ENCODE peak calls at places on chromosomes 3 and 15, in seven cellular contexts. R is bronchial epithelial cell, L is ascending aorta, Q is cardiac muscle cell, Z is mesendoderm, V is HL-60, U is fibroblast of lung. F is an unnamed sample. For H3K27me3, the result is how much of the 10 kb centered on the place peaks cover.

GRCh38 chr3:182212479-182213076 is 500.9 kb downstream of the SOX2 start:
- DNase-seq in R (peak), L (no peak), Q (no peak), Z (peak), V (no peak), U (peak), F (no peak)

GRCh38 chr3:43406637-43407023 is 120.3 kb downstream of the SNRK start:
- DNase-seq in R (no peak), L (no peak), Q (no peak), Z (no peak), V (no peak), U (no peak), F (no peak)

GRCh38 chr15:76293361-76293760 is 17.9 kb downstream of the ETFA start:
- DNase-seq in R (peak), L (no peak), Q (no peak), Z (no peak), V (no peak), U (no peak), F (no peak)

GRCh38 chr3:141945726-141946125 is 69.3 kb downstream of the ATP1B3 start:
- DNase-seq in R (no peak), L (no peak), Q (no peak), Z (no peak), V (no peak), U (no peak), F (no peak)

GRCh38 chr3:178949896-178950295 is 121.7 kb downstream of the ZMAT3 start:
- DNase-seq in R (peak), L (no peak), Q (no peak), Z (no peak), V (no peak), U (no peak), F (no peak)

GRCh38 chr3:168044049-168044448 is 51.7 kb downstream of the GOLIM4 start:
- DNase-seq in R (no peak), L (no peak), Q (no peak), Z (no peak), V (no peak), U (no peak), F (no peak)

GRCh38 chr15:43370310-43370974 is 401 bp downstream of the ZSCAN29 start:
- DNase-seq in R (peak), L (peak), Q (peak), Z (peak), V (no peak), U (peak), F (peak)

GRCh38 chr15:92315595-92316211 is 78.0 kb upstream of the ST8SIA2 start:
- DNase-seq in R (no peak), L (no peak), Q (peak), Z (no peak), V (no peak), U (no peak), F (no peak)

GRCh38 chr3:51792206-51792605 is 13.2 kb upstream of the IQCF6 start:
- DNase-seq in R (no peak), L (no peak), Q (no peak), Z (no peak), V (no peak), U (no peak), F (no peak)

GRCh38 chr3:185995352-185995751 is 57.5 kb upstream of the TRA2B start:
- DNase-seq in R (peak), L (no peak), Q (no peak), Z (no peak), V (no peak), U (peak), F (no peak)

GRCh38 chr3:132654190-132654589 is 5.4 kb downstream of the ACAD11 start:
- DNase-seq in R (no peak), L (no peak), Q (no peak), Z (peak), V (no peak), U (no peak), F (no peak)

DNA sequence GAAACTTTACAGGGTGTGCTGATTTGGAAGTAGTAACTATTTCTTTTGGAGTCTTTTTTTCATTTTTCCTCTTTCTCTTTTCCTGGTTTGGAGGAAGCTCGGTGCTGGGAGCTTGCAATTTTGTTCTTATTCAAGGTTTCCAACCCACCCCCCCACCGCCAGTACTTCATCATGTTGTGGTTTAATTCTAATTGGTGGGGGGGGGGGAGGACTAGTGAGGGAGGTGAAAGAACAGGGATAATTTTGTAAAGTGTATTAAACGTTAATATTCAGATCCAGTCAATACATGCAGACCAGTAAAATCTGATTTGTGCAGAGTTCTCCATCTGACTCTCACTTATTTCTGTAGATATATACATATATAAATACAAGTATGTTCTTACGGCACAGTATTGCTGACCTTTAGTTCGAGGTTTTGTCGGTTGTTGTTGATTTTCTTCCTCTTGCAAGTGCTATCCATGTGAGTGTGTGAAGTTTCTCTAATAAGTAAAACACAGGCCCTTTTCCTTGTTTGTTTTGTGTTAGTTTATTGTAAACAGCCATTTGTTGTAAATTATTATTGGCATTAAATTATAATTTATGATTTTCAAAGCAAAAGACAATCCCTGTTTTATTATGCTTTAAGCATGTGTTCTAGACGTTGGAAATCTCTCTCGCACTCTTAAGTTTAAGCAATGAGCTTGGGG is 9.3 kb downstream of the NR2F2 start:
- DNase-seq in R (no peak), L (no peak), Q (no peak), Z (no peak), V (no peak), U (peak), F (no peak)
- H3K4me3 ChIP-seq in R (peak), L (peak), Q (peak), Z (no peak), V (peak), U (peak), F (peak)

GRCh38 chr3:134161817-134162396 is 88.8 kb downstream of the RYK start:
- DNase-seq in R (no peak), L (no peak), Q (no peak), Z (peak), V (no peak), U (no peak), F (no peak)
- H3K27me3 ChIP-seq in R (under half), L (under half), Q (under half), Z (under half), V (under half), U (under half), F (under half)

DNA sequence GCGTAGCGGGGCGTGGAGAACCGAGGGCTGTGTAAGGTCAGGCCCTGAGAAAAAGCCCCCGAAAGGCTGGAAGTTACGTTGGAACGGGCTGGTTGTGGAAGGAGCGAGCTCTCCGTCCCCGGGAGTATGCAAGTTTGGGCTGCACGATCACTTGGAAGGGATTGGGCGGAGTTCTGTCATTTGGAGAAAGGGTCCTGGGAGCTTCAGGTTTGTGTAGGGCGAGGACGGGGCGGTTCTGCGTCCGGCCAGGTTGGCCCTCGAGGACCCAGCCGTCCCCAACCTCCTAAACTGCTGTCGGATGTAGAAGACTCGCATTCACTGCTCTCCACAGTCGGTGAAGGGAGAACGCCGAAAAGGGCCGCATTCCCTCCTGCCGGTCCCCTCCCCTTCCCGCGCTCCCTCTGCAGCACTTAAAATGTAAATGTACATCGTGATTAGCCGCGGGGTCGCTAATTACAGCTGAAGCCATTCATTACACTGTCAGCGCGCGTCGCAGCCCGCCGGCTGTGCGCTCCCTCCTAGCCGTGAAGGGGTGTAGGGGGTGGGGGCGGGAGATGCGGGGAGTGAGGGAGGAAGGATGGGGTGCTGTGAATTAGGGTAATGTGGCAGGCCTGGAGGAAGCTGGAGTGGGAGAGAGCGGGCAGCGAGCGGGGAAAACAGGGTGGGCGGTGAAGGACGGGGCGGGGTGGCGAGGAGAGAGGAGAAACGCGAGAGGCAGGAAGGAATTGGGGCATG is 2.5 kb upstream of the RPP25 start:
- DNase-seq in R (no peak), L (no peak), Q (no peak), Z (peak), V (no peak), U (no peak), F (no peak)
- H3K4me3 ChIP-seq in R (peak), L (peak), Q (peak), Z (no peak), V (no peak), U (peak), F (peak)

GRCh38 chr3:127255516-127255915 is 32.3 kb downstream of the PRR20G start:
- DNase-seq in R (no peak), L (no peak), Q (no peak), Z (no peak), V (no peak), U (no peak), F (no peak)
- H3K27me3 ChIP-seq in R (under half), L (under half), Q (under half), Z (under half), V (under half), U (under half), F (under half)

GRCh38 chr3:23764407-23764806 is 41.3 kb upstream of the UBE2E1 start:
- DNase-seq in R (no peak), L (no peak), Q (no peak), Z (no peak), V (no peak), U (no peak), F (no peak)

GRCh38 chr3:23761440-23761896 is 44.3 kb upstream of the UBE2E1 start:
- DNase-seq in R (peak), L (no peak), Q (peak), Z (peak), V (no peak), U (peak), F (no peak)

GRCh38 chr3:23762214-23763039 is 43.3 kb upstream of the UBE2E1 start:
- DNase-seq in R (no peak), L (no peak), Q (no peak), Z (no peak), V (no peak), U (no peak), F (no peak)

GRCh38 chr3:23760871-23761373 is 44.8 kb upstream of the UBE2E1 start:
- DNase-seq in R (no peak), L (no peak), Q (no peak), Z (peak), V (no peak), U (no peak), F (no peak)

DNA sequence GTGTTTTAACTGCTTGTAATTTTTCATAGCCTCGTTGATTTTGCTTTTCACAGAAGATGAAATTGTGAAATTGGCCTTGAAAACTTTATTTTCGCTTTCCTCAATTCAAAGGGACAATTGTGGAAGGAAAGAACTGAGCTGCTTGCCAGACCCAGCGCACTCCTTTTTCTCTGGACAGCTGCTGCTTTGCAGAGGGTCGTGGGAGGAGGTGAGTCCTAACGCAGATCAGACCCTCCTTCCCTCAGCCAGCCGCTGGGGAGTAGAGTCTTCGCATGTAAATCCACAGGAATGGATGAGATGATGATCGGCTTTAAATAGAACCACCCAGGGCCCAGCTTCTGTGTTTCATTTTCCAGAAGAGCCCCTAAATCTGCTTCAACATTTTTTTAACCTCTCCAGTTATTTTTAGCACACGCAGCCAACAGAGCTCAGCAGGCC is 42.7 kb upstream of the UBE2E1 start:
- DNase-seq in R (no peak), L (no peak), Q (peak), Z (no peak), V (no peak), U (peak), F (peak)
- H3K4me3 ChIP-seq in R (no peak), L (peak), Q (no peak), Z (no peak), V (no peak), U (peak), F (peak)

DNA sequence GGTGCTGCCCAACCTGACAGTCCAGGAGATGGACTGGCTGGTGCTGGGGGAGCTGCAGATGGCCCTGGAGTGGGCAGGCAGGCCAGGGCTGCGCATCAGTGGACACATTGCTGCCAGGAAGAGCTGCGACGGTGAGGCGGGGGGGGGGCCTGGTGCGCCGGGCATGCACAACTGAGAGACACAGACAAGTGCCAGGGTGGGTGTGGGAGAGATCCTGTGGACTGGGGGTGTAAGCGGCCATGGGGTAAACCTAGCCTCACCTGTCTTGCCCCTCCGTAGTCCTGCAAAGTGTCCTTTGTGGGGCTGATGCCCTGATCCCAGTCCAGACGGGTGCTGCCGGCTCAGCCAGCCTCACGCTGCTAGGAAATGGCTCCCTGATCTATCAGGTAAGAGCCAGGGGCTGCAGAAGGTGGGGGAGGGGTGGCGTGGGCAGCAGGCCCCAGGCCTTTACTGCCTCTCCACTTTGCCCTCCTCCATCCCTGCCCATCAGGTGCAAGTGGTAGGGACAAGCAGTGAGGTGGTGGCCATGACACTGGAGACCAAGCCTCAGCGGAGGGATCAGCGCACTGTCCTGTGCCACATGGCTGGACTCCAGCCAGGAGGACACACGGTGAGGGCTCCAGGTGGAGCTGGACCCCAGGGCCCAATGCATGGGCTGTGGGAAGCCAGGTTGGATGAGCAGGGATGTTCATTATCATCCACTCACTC is 3.3 kb downstream of the CHRD start:
- DNase-seq in R (no peak), L (no peak), Q (no peak), Z (no peak), V (no peak), U (no peak), F (no peak)
- H3K27me3 ChIP-seq in R (under half), L (under half), Q (under half), Z (under half), V (under half), U (under half), F (under half)

DNA sequence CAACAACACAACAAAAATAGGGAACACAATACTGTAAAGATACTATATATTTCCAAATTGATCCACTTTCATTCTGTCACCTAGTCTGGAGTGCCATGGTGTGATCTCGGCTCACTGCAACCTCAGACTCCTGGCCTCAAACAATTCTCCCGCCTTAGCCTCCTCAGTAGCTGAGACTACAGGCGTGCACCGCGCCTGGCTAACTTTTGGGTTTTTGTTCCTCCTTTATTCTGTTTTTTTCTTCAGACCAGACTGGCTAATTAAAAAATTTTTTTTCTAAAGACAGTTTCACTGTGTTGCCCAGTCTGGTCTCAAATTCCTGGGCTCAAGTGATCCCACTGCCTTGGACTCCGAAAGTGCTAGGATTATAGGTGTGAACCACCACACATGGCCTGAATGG is 5.3 kb downstream of the BCL2L10 start:
- DNase-seq in R (no peak), L (peak), Q (no peak), Z (no peak), V (no peak), U (no peak), F (no peak)
- H3K4me3 ChIP-seq in R (no peak), L (no peak), Q (no peak), Z (no peak), V (no peak), U (no peak), F (no peak)

DNA sequence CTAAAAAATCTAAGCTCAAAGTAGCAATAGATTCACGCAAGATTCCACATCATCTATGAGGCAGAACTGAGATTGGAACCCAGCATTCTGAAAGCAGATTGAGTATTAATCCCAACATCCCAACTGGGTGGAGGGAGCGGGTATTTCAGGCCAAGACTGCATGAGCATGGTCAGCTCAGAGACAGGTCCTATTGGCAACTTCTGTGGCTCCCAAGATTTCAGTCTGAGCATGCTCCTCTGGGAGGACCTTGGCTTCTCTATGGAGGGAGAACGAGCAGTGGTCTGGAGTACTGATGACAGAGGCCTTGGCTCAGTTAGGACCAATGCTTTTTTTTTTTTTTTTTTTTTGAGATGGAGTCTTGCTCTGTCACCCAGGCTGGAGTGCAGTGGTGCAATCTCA is 4.0 kb upstream of the ITGA11 start:
- DNase-seq in R (no peak), L (no peak), Q (no peak), Z (no peak), V (no peak), U (no peak), F (no peak)
- H3K27me3 ChIP-seq in R (under half), L (under half), Q (half or more), Z (under half), V (under half), U (under half), F (under half)